ENCODE peak calls at places on chromosomes 1 and 21, in seven cellular contexts. One of them, this sample, is unnamed.

GRCh38 chr1:27321813-27322568 is at the start of gene TMEM222:
- DNase-seq in mesenchymal stem cell: peak; percentile 98
- DNase-seq in neural progenitor cell: peak; percentile 98
- DNase-seq in NT2/D1: peak; percentile 98
- DNase-seq in MM.1S: peak; percentile 97
- DNase-seq in upper lobe of right lung: peak; percentile 99
- DNase-seq in CD8-positive, alpha-beta memory T cell: peak; percentile 97
- DNase-seq in this sample: peak; percentile 99

GRCh38 chr1:23555949-23556640 is 3.2 kb downstream of the ID3 start:
- DNase-seq in CD8-positive, alpha-beta memory T cell: peak; percentile 29
- DNase-seq in NT2/D1: peak; percentile 82
- DNase-seq in neural progenitor cell: peak; percentile 63
- DNase-seq in mesenchymal stem cell: peak; percentile 93
- DNase-seq in upper lobe of right lung: no peak
- DNase-seq in MM.1S: no peak
- DNase-seq in this sample: no peak

GRCh38 chr1:11157394-11157793 is 31.8 kb upstream of the ANGPTL7 start:
- DNase-seq in NT2/D1: no peak
- DNase-seq in neural progenitor cell: no peak
- DNase-seq in mesenchymal stem cell: no peak
- DNase-seq in CD8-positive, alpha-beta memory T cell: no peak
- DNase-seq in upper lobe of right lung: no peak
- DNase-seq in MM.1S: no peak
- DNase-seq in this sample: no peak

GRCh38 chr21:34933609-34934345 is 115.3 kb downstream of the RUNX1 start:
- DNase-seq in NT2/D1: no peak
- DNase-seq in neural progenitor cell: no peak
- DNase-seq in CD8-positive, alpha-beta memory T cell: peak; percentile 62
- DNase-seq in upper lobe of right lung: no peak
- DNase-seq in MM.1S: peak; percentile 88
- DNase-seq in mesenchymal stem cell: no peak
- DNase-seq in this sample: no peak

GRCh38 chr1:192807221-192807967 is 1.4 kb upstream of the RGS2 start:
- DNase-seq in mesenchymal stem cell: peak; percentile 75
- DNase-seq in CD8-positive, alpha-beta memory T cell: no peak
- DNase-seq in MM.1S: no peak
- DNase-seq in upper lobe of right lung: no peak
- DNase-seq in neural progenitor cell: no peak
- DNase-seq in NT2/D1: no peak
- DNase-seq in this sample: peak; percentile 72

GRCh38 chr1:24540906-24541710 is 14.8 kb upstream of the NCMAP start:
- DNase-seq in MM.1S: peak; percentile 16
- DNase-seq in neural progenitor cell: no peak
- DNase-seq in upper lobe of right lung: no peak
- DNase-seq in NT2/D1: no peak
- DNase-seq in CD8-positive, alpha-beta memory T cell: no peak
- DNase-seq in mesenchymal stem cell: peak; percentile 94
- DNase-seq in this sample: no peak

GRCh38 chr1:230986976-230987375 is 8.1 kb downstream of the ARV1 start:
- DNase-seq in MM.1S: no peak
- DNase-seq in CD8-positive, alpha-beta memory T cell: no peak
- DNase-seq in upper lobe of right lung: no peak
- DNase-seq in mesenchymal stem cell: peak; percentile 78
- DNase-seq in neural progenitor cell: no peak
- DNase-seq in NT2/D1: no peak
- DNase-seq in this sample: no peak

GRCh38 chr1:79193211-79194079 is 186.9 kb upstream of the ADGRL4 start:
- DNase-seq in mesenchymal stem cell: peak; percentile 43
- DNase-seq in NT2/D1: no peak
- DNase-seq in CD8-positive, alpha-beta memory T cell: no peak
- DNase-seq in upper lobe of right lung: no peak
- DNase-seq in neural progenitor cell: peak; percentile 8
- DNase-seq in MM.1S: peak; percentile 89
- DNase-seq in this sample: no peak

GRCh38 chr1:26731233-26731902 is 35.6 kb downstream of the ARID1A start:
- DNase-seq in MM.1S: no peak
- DNase-seq in neural progenitor cell: no peak
- DNase-seq in upper lobe of right lung: no peak
- DNase-seq in NT2/D1: no peak
- DNase-seq in mesenchymal stem cell: no peak
- DNase-seq in CD8-positive, alpha-beta memory T cell: no peak
- DNase-seq in this sample: no peak

GRCh38 chr1:12001249-12001917 is 17.9 kb upstream of the MIIP start:
- DNase-seq in NT2/D1: peak; percentile 55
- DNase-seq in MM.1S: peak; percentile 42
- DNase-seq in upper lobe of right lung: no peak
- DNase-seq in neural progenitor cell: peak; percentile 78
- DNase-seq in CD8-positive, alpha-beta memory T cell: no peak
- DNase-seq in mesenchymal stem cell: peak; percentile 56
- DNase-seq in this sample: peak; percentile 77

GRCh38 chr1:20446796-20447195 is 39.2 kb downstream of the CAMK2N1 start:
- DNase-seq in NT2/D1: no peak
- DNase-seq in mesenchymal stem cell: peak; percentile 21
- DNase-seq in neural progenitor cell: no peak
- DNase-seq in MM.1S: no peak
- DNase-seq in CD8-positive, alpha-beta memory T cell: no peak
- DNase-seq in upper lobe of right lung: peak; percentile 36
- DNase-seq in this sample: no peak

GRCh38 chr1:2927995-2928732 is 93.1 kb upstream of the ACTRT2 start:
- DNase-seq in neural progenitor cell: no peak
- DNase-seq in CD8-positive, alpha-beta memory T cell: no peak
- DNase-seq in MM.1S: no peak
- DNase-seq in NT2/D1: no peak
- DNase-seq in upper lobe of right lung: no peak
- DNase-seq in mesenchymal stem cell: no peak
- DNase-seq in this sample: no peak
- H3K9me3 ChIP-seq in neural progenitor cell: no peaks in the 10 kb centered on the region
- H3K9me3 ChIP-seq in CD8-positive, alpha-beta memory T cell: no peaks in the 10 kb centered on the region
- H3K9me3 ChIP-seq in MM.1S: no peaks in the 10 kb centered on the region
- H3K9me3 ChIP-seq in NT2/D1: no peaks in the 10 kb centered on the region
- H3K9me3 ChIP-seq in upper lobe of right lung: no peaks in the 10 kb centered on the region
- H3K9me3 ChIP-seq in mesenchymal stem cell: no peaks in the 10 kb centered on the region
- H3K9me3 ChIP-seq in this sample: no peaks in the 10 kb centered on the region

DNA sequence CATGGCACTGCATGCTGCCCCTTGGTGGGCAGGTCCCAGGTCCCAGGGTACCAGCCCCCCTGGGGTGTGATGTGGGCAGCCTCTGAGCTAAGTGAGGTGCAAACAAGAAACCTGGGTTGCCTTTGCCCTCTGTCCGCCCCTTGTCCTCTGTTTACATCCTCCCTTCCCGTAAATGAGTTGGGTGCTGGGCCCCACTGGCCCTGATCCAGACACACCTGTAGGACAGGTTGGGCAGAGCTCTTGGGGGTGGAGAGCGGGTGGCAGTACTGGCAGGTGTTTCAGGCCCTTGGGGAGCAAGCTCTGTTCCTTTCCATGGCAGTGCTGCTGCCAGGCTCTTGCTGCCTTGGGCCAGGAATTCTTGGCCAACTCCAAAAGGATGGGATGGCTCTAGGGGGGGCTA is 35.8 kb downstream of the ELF3 start:
- DNase-seq in CD8-positive, alpha-beta memory T cell: no peak
- DNase-seq in NT2/D1: no peak
- DNase-seq in mesenchymal stem cell: no peak
- DNase-seq in MM.1S: no peak
- DNase-seq in neural progenitor cell: no peak
- DNase-seq in upper lobe of right lung: peak; percentile 93
- DNase-seq in this sample: no peak
- H3K4me1 ChIP-seq in CD8-positive, alpha-beta memory T cell: no peaks in the 10 kb centered on the region
- H3K4me1 ChIP-seq in NT2/D1: no peaks in the 10 kb centered on the region
- H3K4me1 ChIP-seq in mesenchymal stem cell: peaks cover 7% of the 10 kb centered on the region
- H3K4me1 ChIP-seq in MM.1S: no peaks in the 10 kb centered on the region
- H3K4me1 ChIP-seq in neural progenitor cell: no peaks in the 10 kb centered on the region
- H3K4me1 ChIP-seq in upper lobe of right lung: peaks cover 4% of the 10 kb centered on the region
- H3K4me1 ChIP-seq in this sample: no peaks in the 10 kb centered on the region

DNA sequence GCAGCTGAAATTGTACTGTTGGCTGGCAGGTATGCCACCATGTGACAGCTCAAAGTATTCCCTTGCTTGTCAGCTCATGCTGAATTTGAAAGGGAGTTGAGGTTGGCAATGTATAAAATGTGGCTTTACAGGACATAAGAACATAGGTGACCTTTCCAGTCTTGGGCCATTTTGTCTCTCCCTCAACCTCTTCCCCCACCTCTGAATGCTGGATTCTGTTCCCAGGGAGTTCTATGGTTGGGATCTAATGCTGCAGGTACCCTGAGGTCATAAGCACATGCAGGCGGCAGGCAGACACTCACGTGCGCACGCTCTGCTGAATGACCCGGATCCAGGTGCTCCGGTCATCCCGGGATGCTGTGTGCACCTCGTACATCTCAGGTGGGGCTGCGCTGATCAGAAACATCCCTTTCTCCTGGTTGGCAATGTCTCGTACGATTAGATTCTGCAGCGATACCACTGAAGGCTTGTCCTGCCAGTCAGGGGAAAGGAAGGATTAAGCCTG is 16.0 kb downstream of the RXFP4 start:
- DNase-seq in CD8-positive, alpha-beta memory T cell: no peak
- DNase-seq in MM.1S: no peak
- DNase-seq in neural progenitor cell: no peak
- DNase-seq in mesenchymal stem cell: no peak
- DNase-seq in upper lobe of right lung: no peak
- DNase-seq in NT2/D1: no peak
- DNase-seq in this sample: no peak
- H3K36me3 ChIP-seq in CD8-positive, alpha-beta memory T cell: peaks cover 71% of the 10 kb centered on the region
- H3K36me3 ChIP-seq in MM.1S: peaks cover 50% of the 10 kb centered on the region
- H3K36me3 ChIP-seq in neural progenitor cell: peaks cover 9% of the 10 kb centered on the region
- H3K36me3 ChIP-seq in mesenchymal stem cell: peaks cover 74% of the 10 kb centered on the region
- H3K36me3 ChIP-seq in upper lobe of right lung: peaks cover 98% of the 10 kb centered on the region
- H3K36me3 ChIP-seq in NT2/D1: peaks cover 82% of the 10 kb centered on the region
- H3K36me3 ChIP-seq in this sample: peaks cover 95% of the 10 kb centered on the region

DNA sequence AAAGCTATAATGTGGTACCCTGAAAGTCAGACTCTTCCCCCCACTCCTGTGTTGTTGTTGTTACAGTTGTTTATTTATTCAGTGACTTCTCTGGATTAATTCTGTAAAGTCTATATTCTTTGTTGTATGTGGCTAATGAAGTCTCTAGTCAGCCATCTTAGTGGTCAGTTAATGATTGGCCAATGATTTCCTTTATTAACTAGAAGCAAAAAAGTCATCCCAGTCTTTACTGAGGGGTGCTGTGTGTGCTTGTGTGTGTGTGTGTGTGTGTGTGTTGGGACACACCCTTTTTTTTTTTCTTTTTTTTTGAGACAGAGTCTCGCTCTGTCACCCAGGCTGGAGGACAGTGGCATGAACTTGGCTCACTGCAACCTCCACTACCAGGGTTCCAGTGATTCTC is 37.3 kb upstream of the HYI start:
- DNase-seq in CD8-positive, alpha-beta memory T cell: no peak
- DNase-seq in neural progenitor cell: no peak
- DNase-seq in upper lobe of right lung: no peak
- DNase-seq in NT2/D1: no peak
- DNase-seq in MM.1S: no peak
- DNase-seq in mesenchymal stem cell: no peak
- DNase-seq in this sample: no peak
- H3K9me3 ChIP-seq in CD8-positive, alpha-beta memory T cell: no peaks in the 10 kb centered on the region
- H3K9me3 ChIP-seq in neural progenitor cell: no peaks in the 10 kb centered on the region
- H3K9me3 ChIP-seq in upper lobe of right lung: peaks cover 7% of the 10 kb centered on the region
- H3K9me3 ChIP-seq in NT2/D1: peaks cover 31% of the 10 kb centered on the region
- H3K9me3 ChIP-seq in MM.1S: no peaks in the 10 kb centered on the region
- H3K9me3 ChIP-seq in mesenchymal stem cell: peaks cover 19% of the 10 kb centered on the region
- H3K9me3 ChIP-seq in this sample: peaks cover 11% of the 10 kb centered on the region

DNA sequence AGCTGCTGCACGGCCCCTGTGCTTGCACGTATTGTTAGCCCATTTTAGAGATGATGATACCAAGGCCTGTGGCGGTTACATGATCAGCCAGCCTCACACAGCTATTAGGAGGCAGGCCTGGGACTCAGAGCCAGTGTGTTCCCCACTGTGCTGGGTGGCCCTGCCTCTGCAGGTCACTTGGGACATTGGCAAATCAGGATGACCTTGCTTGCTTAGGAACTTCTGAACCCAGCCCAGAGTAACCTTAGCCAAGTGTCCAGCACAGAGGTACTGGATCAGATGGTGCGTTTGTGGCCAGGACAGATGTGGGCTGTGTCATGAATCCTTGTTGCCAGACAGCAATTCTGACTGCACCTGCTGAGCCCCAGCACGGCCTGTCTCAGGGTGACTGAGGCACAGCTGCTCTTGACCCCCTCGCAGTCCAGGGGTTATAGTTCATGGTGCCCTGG is 28.1 kb downstream of the LDLRAP1 start:
- DNase-seq in neural progenitor cell: no peak
- DNase-seq in MM.1S: no peak
- DNase-seq in mesenchymal stem cell: no peak
- DNase-seq in upper lobe of right lung: peak; percentile 41
- DNase-seq in CD8-positive, alpha-beta memory T cell: no peak
- DNase-seq in NT2/D1: no peak
- DNase-seq in this sample: no peak
- H3K4me1 ChIP-seq in neural progenitor cell: peaks cover 24% of the 10 kb centered on the region
- H3K4me1 ChIP-seq in MM.1S: no peaks in the 10 kb centered on the region
- H3K4me1 ChIP-seq in mesenchymal stem cell: peaks cover 46% of the 10 kb centered on the region
- H3K4me1 ChIP-seq in upper lobe of right lung: peaks cover 13% of the 10 kb centered on the region
- H3K4me1 ChIP-seq in CD8-positive, alpha-beta memory T cell: peaks cover 56% of the 10 kb centered on the region
- H3K4me1 ChIP-seq in NT2/D1: peaks cover 54% of the 10 kb centered on the region
- H3K4me1 ChIP-seq in this sample: peaks cover 2% of the 10 kb centered on the region